ENCODE peak calls at places on chromosome 15, in five cellular contexts. One of them, this sample, is unnamed.

GRCh38 chr15:65655026-65655425 is 33.3 kb downstream of the SLC24A1 start:
- DNase-seq in HCT116: no peak
- DNase-seq in K562: no peak
- DNase-seq in HepG2: peak; percentile 32
- DNase-seq in H1: no peak
- DNase-seq in this sample: no peak

GRCh38 chr15:72155021-72155621 is 36.9 kb downstream of the SENP8 start:
- DNase-seq in HCT116: no peak
- DNase-seq in K562: no peak
- DNase-seq in HepG2: no peak
- DNase-seq in H1: peak; percentile 51
- DNase-seq in this sample: no peak

GRCh38 chr15:98648654-98649537 is 557 bp downstream of the IGF1R start:
- DNase-seq in HCT116: no peak
- DNase-seq in K562: peak; percentile 57
- DNase-seq in HepG2: no peak
- DNase-seq in H1: no peak
- DNase-seq in this sample: no peak

GRCh38 chr15:61275901-61276300 is 46.8 kb upstream of the RORA start:
- DNase-seq in HCT116: no peak
- DNase-seq in K562: no peak
- DNase-seq in HepG2: no peak
- DNase-seq in H1: no peak
- DNase-seq in this sample: no peak

GRCh38 chr15:25741253-25741575 is 121.9 kb downstream of the ATP10A start:
- DNase-seq in HCT116: no peak
- DNase-seq in K562: no peak
- DNase-seq in HepG2: no peak
- DNase-seq in H1: no peak
- DNase-seq in this sample: no peak

GRCh38 chr15:39704684-39705083 is 78.0 kb downstream of the FSIP1 start:
- DNase-seq in HCT116: no peak
- DNase-seq in K562: peak; percentile 75
- DNase-seq in HepG2: no peak
- DNase-seq in H1: no peak
- DNase-seq in this sample: no peak

GRCh38 chr15:42053010-42053409 is 32.2 kb upstream of the PLA2G4E start:
- DNase-seq in HCT116: no peak
- DNase-seq in K562: no peak
- DNase-seq in HepG2: no peak
- DNase-seq in H1: peak; percentile 35
- DNase-seq in this sample: no peak

GRCh38 chr15:45402955-45403892 is 24.9 kb upstream of the GATM start:
- DNase-seq in HCT116: no peak
- DNase-seq in K562: peak; percentile 59
- DNase-seq in HepG2: no peak
- DNase-seq in H1: peak; percentile 56
- DNase-seq in this sample: no peak

GRCh38 chr15:39028069-39028468 is 463.5 kb upstream of the RASGRP1 start:
- DNase-seq in HCT116: no peak
- DNase-seq in K562: peak; percentile 1
- DNase-seq in HepG2: no peak
- DNase-seq in H1: no peak
- DNase-seq in this sample: no peak

GRCh38 chr15:70690491-70691281 is 72.7 kb downstream of the UACA start:
- DNase-seq in HCT116: no peak
- DNase-seq in K562: no peak
- DNase-seq in HepG2: peak; percentile 36
- DNase-seq in H1: no peak
- DNase-seq in this sample: no peak
- TF ChIP-seq SRF in HCT116: no peak
- TF ChIP-seq SRF in K562: no peak
- TF ChIP-seq SRF in HepG2: no peak
- TF ChIP-seq SRF in H1: no peak
- TF ChIP-seq SRF in this sample: no peak

GRCh38 chr15:23877502-23878412 is 190.7 kb upstream of the NDN start:
- DNase-seq in HCT116: no peak
- DNase-seq in K562: peak; percentile 71
- DNase-seq in HepG2: peak; percentile 50
- DNase-seq in H1: peak; percentile 85
- DNase-seq in this sample: no peak
- TF ChIP-seq SP1 in HCT116: no peak
- TF ChIP-seq SP1 in K562: no peak
- TF ChIP-seq SP1 in HepG2: no peak
- TF ChIP-seq SP1 in H1: no peak
- TF ChIP-seq SP1 in this sample: no peak

GRCh38 chr15:90203473-90203872 is 2.3 kb downstream of the SEMA4B start:
- DNase-seq in HCT116: no peak
- DNase-seq in K562: no peak
- DNase-seq in HepG2: no peak
- DNase-seq in H1: no peak
- DNase-seq in this sample: no peak

GRCh38 chr15:90202929-90203328 is 1.8 kb downstream of the SEMA4B start:
- DNase-seq in HCT116: no peak
- DNase-seq in K562: no peak
- DNase-seq in HepG2: no peak
- DNase-seq in H1: no peak
- DNase-seq in this sample: no peak

GRCh38 chr15:90200534-90201139 is 493 bp upstream of the SEMA4B start:
- DNase-seq in HCT116: no peak
- DNase-seq in K562: no peak
- DNase-seq in HepG2: no peak
- DNase-seq in H1: no peak
- DNase-seq in this sample: no peak

GRCh38 chr15:90201944-90202375 is 830 bp downstream of the SEMA4B start:
- DNase-seq in HCT116: no peak
- DNase-seq in K562: no peak
- DNase-seq in HepG2: no peak
- DNase-seq in H1: peak; percentile 73
- DNase-seq in this sample: no peak

GRCh38 chr15:90201150-90201943 is at the start of gene SEMA4B:
- DNase-seq in HCT116: no peak
- DNase-seq in K562: peak; percentile 84
- DNase-seq in HepG2: peak; percentile 36
- DNase-seq in H1: peak; percentile 90
- DNase-seq in this sample: no peak
- TF ChIP-seq SRF in HCT116: no peak
- TF ChIP-seq SRF in K562: no peak
- TF ChIP-seq SRF in HepG2: no peak
- TF ChIP-seq SRF in H1: no peak
- TF ChIP-seq SRF in this sample: no peak

GRCh38 chr15:52567886-52568568 is 803 bp downstream of the ARPP19 start:
- DNase-seq in HCT116: peak; percentile 8
- DNase-seq in K562: peak; percentile 40
- DNase-seq in HepG2: peak; percentile 36
- DNase-seq in H1: no peak
- DNase-seq in this sample: no peak
- TF ChIP-seq SP1 in HCT116: no peak
- TF ChIP-seq SP1 in K562: no peak
- TF ChIP-seq SP1 in HepG2: no peak
- TF ChIP-seq SP1 in H1: no peak
- TF ChIP-seq SP1 in this sample: no peak

GRCh38 chr15:101267320-101268104 is 9.8 kb downstream of the SELENOS start:
- DNase-seq in HCT116: no peak
- DNase-seq in K562: peak; percentile 57
- DNase-seq in HepG2: no peak
- DNase-seq in H1: no peak
- DNase-seq in this sample: no peak
- TF ChIP-seq SRF in HCT116: no peak
- TF ChIP-seq SRF in K562: no peak
- TF ChIP-seq SRF in HepG2: no peak
- TF ChIP-seq SRF in H1: no peak
- TF ChIP-seq SRF in this sample: no peak

GRCh38 chr15:76006136-76006778 is 6.0 kb downstream of the NRG4 start:
- DNase-seq in HCT116: no peak
- DNase-seq in K562: no peak
- DNase-seq in HepG2: peak; percentile 3
- DNase-seq in H1: no peak
- DNase-seq in this sample: no peak
- TF ChIP-seq SP1 in HCT116: no peak
- TF ChIP-seq SP1 in K562: no peak
- TF ChIP-seq SP1 in HepG2: no peak
- TF ChIP-seq SP1 in H1: no peak
- TF ChIP-seq SP1 in this sample: no peak

GRCh38 chr15:58736244-58736643 is 13.3 kb downstream of the ADAM10 start:
- DNase-seq in HCT116: no peak
- DNase-seq in K562: no peak
- DNase-seq in HepG2: no peak
- DNase-seq in H1: no peak
- DNase-seq in this sample: no peak
- TF ChIP-seq SRF in HCT116: no peak
- TF ChIP-seq SRF in K562: no peak
- TF ChIP-seq SRF in HepG2: no peak
- TF ChIP-seq SRF in H1: no peak
- TF ChIP-seq SRF in this sample: no peak

GRCh38 chr15:101431748-101432147 is 57.8 kb downstream of the PCSK6 start:
- DNase-seq in HCT116: no peak
- DNase-seq in K562: no peak
- DNase-seq in HepG2: no peak
- DNase-seq in H1: no peak
- DNase-seq in this sample: no peak

GRCh38 chr15:101434032-101434920 is 55.2 kb downstream of the PCSK6 start:
- DNase-seq in HCT116: no peak
- DNase-seq in K562: no peak
- DNase-seq in HepG2: peak; percentile 39
- DNase-seq in H1: peak; percentile 33
- DNase-seq in this sample: no peak

GRCh38 chr15:101433396-101433795 is 56.1 kb downstream of the PCSK6 start:
- DNase-seq in HCT116: no peak
- DNase-seq in K562: no peak
- DNase-seq in HepG2: no peak
- DNase-seq in H1: peak; percentile 59
- DNase-seq in this sample: no peak

GRCh38 chr15:101431301-101431700 is 58.2 kb downstream of the PCSK6 start:
- DNase-seq in HCT116: no peak
- DNase-seq in K562: no peak
- DNase-seq in HepG2: no peak
- DNase-seq in H1: peak; percentile 32
- DNase-seq in this sample: no peak

GRCh38 chr15:101432982-101433381 is 56.5 kb downstream of the PCSK6 start:
- DNase-seq in HCT116: no peak
- DNase-seq in K562: no peak
- DNase-seq in HepG2: no peak
- DNase-seq in H1: no peak
- DNase-seq in this sample: no peak
- TF ChIP-seq SP1 in HCT116: no peak
- TF ChIP-seq SP1 in K562: no peak
- TF ChIP-seq SP1 in HepG2: no peak
- TF ChIP-seq SP1 in H1: no peak
- TF ChIP-seq SP1 in this sample: no peak